ENCODE peak calls at places on chromosomes 3 and 15, in six cellular contexts. One of them, this sample, is unnamed.

GRCh38 chr15:57591822-57592367 is at the start of gene MYZAP:
- DNase-seq in neural progenitor cell: peak; percentile 76
- DNase-seq in heart right ventricle: peak; percentile 74
- DNase-seq in HepG2: no peak
- DNase-seq in lower lobe of right lung: peak; percentile 75
- DNase-seq in MM.1S: no peak
- DNase-seq in this sample: peak; percentile 81

GRCh38 chr3:5194801-5195509 is 7.4 kb downstream of the EDEM1 start:
- DNase-seq in heart right ventricle: no peak
- DNase-seq in neural progenitor cell: no peak
- DNase-seq in lower lobe of right lung: no peak
- DNase-seq in HepG2: peak; percentile 67
- DNase-seq in MM.1S: peak; percentile 73
- DNase-seq in this sample: no peak

GRCh38 chr3:141100112-141100511 is 49.0 kb downstream of the SPSB4 start:
- DNase-seq in HepG2: no peak
- DNase-seq in neural progenitor cell: no peak
- DNase-seq in heart right ventricle: no peak
- DNase-seq in MM.1S: no peak
- DNase-seq in lower lobe of right lung: no peak
- DNase-seq in this sample: no peak

GRCh38 chr3:170007031-170007663 is 30.6 kb upstream of the GPR160 start:
- DNase-seq in MM.1S: peak; percentile 85
- DNase-seq in neural progenitor cell: no peak
- DNase-seq in heart right ventricle: no peak
- DNase-seq in lower lobe of right lung: peak; percentile 55
- DNase-seq in HepG2: peak; percentile 51
- DNase-seq in this sample: no peak

GRCh38 chr15:74785716-74786032 is 3.8 kb downstream of the CSK start:
- DNase-seq in lower lobe of right lung: no peak
- DNase-seq in neural progenitor cell: no peak
- DNase-seq in HepG2: no peak
- DNase-seq in MM.1S: peak; percentile 34
- DNase-seq in heart right ventricle: no peak
- DNase-seq in this sample: no peak

GRCh38 chr3:66425566-66425965 is 75.3 kb downstream of the LRIG1 start:
- DNase-seq in HepG2: no peak
- DNase-seq in heart right ventricle: no peak
- DNase-seq in lower lobe of right lung: no peak
- DNase-seq in neural progenitor cell: no peak
- DNase-seq in MM.1S: no peak
- DNase-seq in this sample: no peak

GRCh38 chr3:122572940-122573412 is 4.5 kb upstream of the PARP15 start:
- DNase-seq in HepG2: peak; percentile 88
- DNase-seq in lower lobe of right lung: peak; percentile 58
- DNase-seq in neural progenitor cell: peak; percentile 11
- DNase-seq in MM.1S: no peak
- DNase-seq in heart right ventricle: no peak
- DNase-seq in this sample: peak; percentile 10

GRCh38 chr15:52436971-52437370 is 91.7 kb downstream of the MYO5A start:
- DNase-seq in neural progenitor cell: no peak
- DNase-seq in heart right ventricle: no peak
- DNase-seq in HepG2: no peak
- DNase-seq in lower lobe of right lung: no peak
- DNase-seq in MM.1S: no peak
- DNase-seq in this sample: no peak

GRCh38 chr3:133237380-133237779 is 162.5 kb upstream of the BFSP2 start:
- DNase-seq in heart right ventricle: no peak
- DNase-seq in neural progenitor cell: no peak
- DNase-seq in HepG2: no peak
- DNase-seq in lower lobe of right lung: no peak
- DNase-seq in MM.1S: no peak
- DNase-seq in this sample: no peak

GRCh38 chr3:189317911-189318310 is 146.1 kb downstream of the TPRG1 start:
- DNase-seq in heart right ventricle: no peak
- DNase-seq in MM.1S: no peak
- DNase-seq in HepG2: no peak
- DNase-seq in lower lobe of right lung: no peak
- DNase-seq in neural progenitor cell: no peak
- DNase-seq in this sample: no peak

GRCh38 chr15:92959219-92959618 is 59.1 kb downstream of the CHD2 start:
- DNase-seq in HepG2: no peak
- DNase-seq in lower lobe of right lung: no peak
- DNase-seq in neural progenitor cell: no peak
- DNase-seq in heart right ventricle: no peak
- DNase-seq in MM.1S: no peak
- DNase-seq in this sample: no peak

GRCh38 chr3:52162250-52162872 is 8.1 kb upstream of the POC1A start:
- DNase-seq in lower lobe of right lung: peak; percentile 19
- DNase-seq in neural progenitor cell: no peak
- DNase-seq in HepG2: no peak
- DNase-seq in heart right ventricle: no peak
- DNase-seq in MM.1S: no peak
- DNase-seq in this sample: no peak

GRCh38 chr3:20451170-20451569 is 265.2 kb upstream of the SGO1 start:
- DNase-seq in HepG2: no peak
- DNase-seq in heart right ventricle: no peak
- DNase-seq in neural progenitor cell: peak; percentile 3
- DNase-seq in lower lobe of right lung: no peak
- DNase-seq in MM.1S: no peak
- DNase-seq in this sample: no peak

GRCh38 chr15:89096664-89097063 is 8.4 kb downstream of the ABHD2 start:
- DNase-seq in lower lobe of right lung: no peak
- DNase-seq in MM.1S: no peak
- DNase-seq in heart right ventricle: no peak
- DNase-seq in neural progenitor cell: no peak
- DNase-seq in HepG2: no peak
- DNase-seq in this sample: no peak
- H3K4me3 ChIP-seq in lower lobe of right lung: no peak overlapping the region
- H3K4me3 ChIP-seq in MM.1S: no peak overlapping the region
- H3K4me3 ChIP-seq in heart right ventricle: no peak overlapping the region
- H3K4me3 ChIP-seq in neural progenitor cell: no peak overlapping the region
- H3K4me3 ChIP-seq in HepG2: no peak overlapping the region
- H3K4me3 ChIP-seq in this sample: no peak overlapping the region

GRCh38 chr3:11621077-11621476 is 22.6 kb downstream of the VGLL4 start:
- DNase-seq in MM.1S: no peak
- DNase-seq in neural progenitor cell: no peak
- DNase-seq in heart right ventricle: no peak
- DNase-seq in lower lobe of right lung: no peak
- DNase-seq in HepG2: no peak
- DNase-seq in this sample: no peak
- H3K36me3 ChIP-seq in MM.1S: no peaks in the 10 kb centered on the region
- H3K36me3 ChIP-seq in neural progenitor cell: no peaks in the 10 kb centered on the region
- H3K36me3 ChIP-seq in heart right ventricle: no peaks in the 10 kb centered on the region
- H3K36me3 ChIP-seq in lower lobe of right lung: no peaks in the 10 kb centered on the region
- H3K36me3 ChIP-seq in HepG2: no peaks in the 10 kb centered on the region
- H3K36me3 ChIP-seq in this sample: no peaks in the 10 kb centered on the region

DNA sequence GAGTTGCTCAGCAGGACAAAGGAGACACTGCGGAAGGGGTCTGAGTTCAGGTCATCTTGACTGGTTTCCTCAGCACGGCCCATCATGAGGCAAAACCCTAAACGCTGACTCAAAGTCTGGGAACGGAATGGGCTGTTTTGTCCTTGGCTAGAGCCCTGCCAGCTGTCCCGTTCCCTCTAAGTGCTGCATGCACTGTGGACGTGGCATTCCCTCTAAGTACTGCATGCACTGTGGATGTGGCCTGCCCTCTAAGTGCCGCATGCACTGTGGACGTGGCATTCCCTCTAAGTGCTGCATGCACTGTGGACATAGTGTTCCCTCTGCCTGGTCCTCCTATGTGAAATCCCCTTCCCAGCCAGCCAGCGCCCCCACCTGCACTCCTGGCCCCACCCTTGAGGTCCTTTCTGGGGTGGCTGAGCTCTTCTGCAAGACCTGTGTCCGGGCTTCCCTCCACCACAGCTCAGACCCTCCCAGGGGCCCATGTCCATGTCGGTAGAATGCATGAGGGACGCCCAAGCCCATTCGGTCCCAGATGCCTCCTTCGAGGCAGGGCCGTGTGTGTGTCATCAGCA is 36.7 kb downstream of the TM2D3 start:
- DNase-seq in neural progenitor cell: no peak
- DNase-seq in MM.1S: no peak
- DNase-seq in heart right ventricle: no peak
- DNase-seq in HepG2: no peak
- DNase-seq in lower lobe of right lung: no peak
- DNase-seq in this sample: no peak
- H3K4me3 ChIP-seq in neural progenitor cell: no peak overlapping the region
- H3K4me3 ChIP-seq in MM.1S: no peak overlapping the region
- H3K4me3 ChIP-seq in heart right ventricle: no peak overlapping the region
- H3K4me3 ChIP-seq in HepG2: peak overlapping the region; percentile 52
- H3K4me3 ChIP-seq in lower lobe of right lung: no peak overlapping the region
- H3K4me3 ChIP-seq in this sample: no peak overlapping the region

DNA sequence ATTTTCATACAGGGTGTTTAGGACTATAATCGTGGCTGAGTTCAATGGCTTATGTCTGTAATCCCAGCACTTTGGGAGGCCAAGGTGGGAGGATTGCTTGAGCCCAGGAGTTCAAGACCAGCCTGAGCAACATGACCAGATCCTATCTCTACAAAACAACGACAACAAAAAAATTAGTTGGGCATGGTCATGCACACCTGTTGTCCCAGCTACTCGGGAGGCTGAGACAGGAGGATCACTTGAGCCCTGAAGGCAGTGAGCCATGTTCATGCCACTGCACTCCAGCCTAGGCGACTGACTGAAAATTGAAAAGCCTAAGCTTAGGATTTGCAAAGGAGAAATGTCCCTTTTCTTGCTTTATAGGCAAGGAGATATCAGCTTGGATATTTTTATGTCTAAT is 1.5 kb downstream of the BRK1 start:
- DNase-seq in HepG2: no peak
- DNase-seq in lower lobe of right lung: no peak
- DNase-seq in neural progenitor cell: no peak
- DNase-seq in heart right ventricle: no peak
- DNase-seq in MM.1S: no peak
- DNase-seq in this sample: no peak
- H3K36me3 ChIP-seq in HepG2: peaks cover 10% of the 10 kb centered on the region
- H3K36me3 ChIP-seq in lower lobe of right lung: peaks cover 18% of the 10 kb centered on the region
- H3K36me3 ChIP-seq in neural progenitor cell: no peaks in the 10 kb centered on the region
- H3K36me3 ChIP-seq in heart right ventricle: no peaks in the 10 kb centered on the region
- H3K36me3 ChIP-seq in MM.1S: no peaks in the 10 kb centered on the region
- H3K36me3 ChIP-seq in this sample: no peaks in the 10 kb centered on the region

GRCh38 chr15:96344706-96345559 is 14.4 kb downstream of the NR2F2 start:
- DNase-seq in MM.1S: no peak
- DNase-seq in neural progenitor cell: peak; percentile 56
- DNase-seq in heart right ventricle: no peak
- DNase-seq in HepG2: no peak
- DNase-seq in lower lobe of right lung: no peak
- DNase-seq in this sample: no peak

GRCh38 chr15:96342611-96343528 is 12.4 kb downstream of the NR2F2 start:
- DNase-seq in lower lobe of right lung: no peak
- DNase-seq in heart right ventricle: no peak
- DNase-seq in neural progenitor cell: peak; percentile 72
- DNase-seq in HepG2: no peak
- DNase-seq in MM.1S: no peak
- DNase-seq in this sample: no peak

GRCh38 chr15:96343529-96344072 is 13.1 kb downstream of the NR2F2 start:
- DNase-seq in neural progenitor cell: peak; percentile 62
- DNase-seq in lower lobe of right lung: no peak
- DNase-seq in heart right ventricle: no peak
- DNase-seq in MM.1S: no peak
- DNase-seq in HepG2: no peak
- DNase-seq in this sample: no peak

GRCh38 chr15:96345560-96346389 is 15.3 kb downstream of the NR2F2 start:
- DNase-seq in lower lobe of right lung: no peak
- DNase-seq in heart right ventricle: peak; percentile 69
- DNase-seq in HepG2: peak; percentile 47
- DNase-seq in MM.1S: peak; percentile 58
- DNase-seq in neural progenitor cell: peak; percentile 92
- DNase-seq in this sample: no peak

DNA sequence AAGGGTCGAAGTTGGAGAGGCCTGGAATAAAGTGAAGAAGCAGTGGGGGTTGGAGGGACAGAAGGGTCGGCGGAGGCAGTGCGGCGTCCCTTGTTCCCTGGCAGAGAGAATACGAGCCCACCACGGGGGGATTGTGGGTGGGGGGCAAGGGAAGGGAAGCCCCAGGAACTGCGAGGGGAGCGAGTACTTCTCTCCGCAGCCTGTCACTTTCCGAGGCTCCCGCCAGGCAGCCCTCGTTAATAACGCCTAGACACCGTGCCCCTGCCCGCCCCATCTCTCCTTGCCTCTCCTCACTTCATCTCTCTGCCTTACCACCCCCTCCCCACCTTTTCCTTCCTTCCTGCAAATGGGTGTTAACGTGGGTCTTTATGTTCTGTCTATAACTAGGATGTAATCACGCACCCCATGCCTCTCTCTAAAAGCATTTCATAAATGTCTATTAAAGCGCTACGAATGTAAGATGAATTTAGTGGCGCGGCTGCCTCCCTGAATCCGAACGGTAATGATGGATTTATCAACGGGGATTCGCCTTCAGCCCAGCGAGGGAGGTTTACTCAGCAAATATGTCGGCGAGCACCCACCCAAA is 13.7 kb downstream of the NR2F2 start:
- DNase-seq in MM.1S: no peak
- DNase-seq in HepG2: no peak
- DNase-seq in neural progenitor cell: peak; percentile 43
- DNase-seq in lower lobe of right lung: no peak
- DNase-seq in heart right ventricle: no peak
- DNase-seq in this sample: no peak
- H3K4me3 ChIP-seq in MM.1S: no peak overlapping the region
- H3K4me3 ChIP-seq in HepG2: no peak overlapping the region
- H3K4me3 ChIP-seq in neural progenitor cell: peak overlapping the region; percentile 92
- H3K4me3 ChIP-seq in lower lobe of right lung: peak overlapping the region; percentile 71
- H3K4me3 ChIP-seq in heart right ventricle: peak overlapping the region; percentile 81
- H3K4me3 ChIP-seq in this sample: no peak overlapping the region

DNA sequence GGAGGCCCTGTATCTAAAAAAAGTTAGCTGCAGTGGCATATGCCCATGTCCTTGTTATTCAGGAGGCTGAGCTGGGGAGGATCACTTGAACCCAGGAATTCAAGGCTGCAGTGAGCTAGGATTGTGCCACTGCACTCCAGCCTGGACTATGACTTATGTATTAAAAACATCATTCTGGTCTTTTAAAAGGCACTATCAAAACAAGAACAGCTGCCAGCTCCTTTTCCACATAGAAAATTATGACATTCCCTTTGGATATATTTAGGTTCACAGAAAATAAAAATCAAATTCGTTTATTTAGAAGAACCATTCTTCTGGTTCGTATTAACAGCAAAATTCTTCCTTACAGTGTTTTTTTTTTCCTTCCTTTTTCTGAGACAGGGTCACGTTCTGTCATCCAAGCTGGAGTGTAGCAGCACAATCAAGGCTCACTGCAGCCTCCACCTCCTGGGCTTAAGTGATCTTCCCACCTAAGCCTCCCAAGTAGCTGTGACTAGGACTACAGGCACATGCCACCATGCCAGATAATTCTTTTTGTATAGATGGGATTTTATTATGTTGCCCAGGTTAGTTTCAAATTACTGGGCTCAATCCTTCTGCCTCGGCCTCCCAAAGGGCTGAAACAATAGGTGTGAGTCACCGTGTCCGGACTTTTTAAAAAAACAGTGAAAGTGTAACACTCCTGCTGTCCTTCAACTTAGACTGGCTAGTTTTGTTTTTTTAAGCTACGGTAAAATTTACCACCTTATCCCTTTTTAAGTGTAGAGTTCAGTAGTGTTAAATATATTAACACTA is 13.9 kb downstream of the ICE2 start:
- DNase-seq in neural progenitor cell: no peak
- DNase-seq in HepG2: no peak
- DNase-seq in lower lobe of right lung: no peak
- DNase-seq in heart right ventricle: no peak
- DNase-seq in MM.1S: no peak
- DNase-seq in this sample: no peak
- H3K36me3 ChIP-seq in neural progenitor cell: peaks cover 22% of the 10 kb centered on the region
- H3K36me3 ChIP-seq in HepG2: peaks cover 40% of the 10 kb centered on the region
- H3K36me3 ChIP-seq in lower lobe of right lung: peaks cover 55% of the 10 kb centered on the region
- H3K36me3 ChIP-seq in heart right ventricle: peaks cover 22% of the 10 kb centered on the region
- H3K36me3 ChIP-seq in MM.1S: peaks cover 7% of the 10 kb centered on the region
- H3K36me3 ChIP-seq in this sample: no peaks in the 10 kb centered on the region

This sample was measured in Caco-2.